ENCODE peak calls at places on chromosomes 1 and 21, in six cellular contexts. K is heart right ventricle, V is transverse colon, Y is Caco-2, S is ovary, H is mammary epithelial cell. C is an unnamed sample.
A peak's percentile ranks its signal among the peaks of the same experiment; 100 is the strongest.

GRCh38 chr21:38742580-38743260 is 63.0 kb upstream of the ETS2 start:
- DNase-seq in S (no peak), H (no peak), V (no peak), K (no peak), Y (no peak), C (no peak)

GRCh38 chr1:91173379-91173890 is 151.6 kb upstream of the ZNF644 start:
- DNase-seq in S (no peak), K (no peak), Y (no peak), H (no peak), V (no peak), C (no peak)

GRCh38 chr1:204072951-204073836 is at the start of gene SOX13:
- DNase-seq in K (peak; percentile 90), V (peak; percentile 92), H (peak; percentile 89), S (peak; percentile 89), Y (peak; percentile 86), C (peak; percentile 88)

GRCh38 chr1:40014812-40015594 is 25.5 kb upstream of the CAP1 start:
- DNase-seq in Y (no peak), H (peak; percentile 95), S (no peak), K (no peak), V (no peak), C (no peak)

GRCh38 chr1:7922301-7922700 is 18.3 kb downstream of the TNFRSF9 start:
- DNase-seq in K (no peak), Y (no peak), H (no peak), S (no peak), V (no peak), C (no peak)

GRCh38 chr1:171127481-171127880 is 36.8 kb downstream of the FMO3 start:
- DNase-seq in Y (no peak), H (peak; percentile 9), S (no peak), V (no peak), K (no peak), C (no peak)

GRCh38 chr1:234962340-234962989 is 166.2 kb downstream of the TOMM20 start:
- DNase-seq in H (peak; percentile 20), V (no peak), Y (no peak), K (peak; percentile 64), S (peak; percentile 47), C (peak; percentile 85)

GRCh38 chr1:116287341-116288200 is 85.5 kb upstream of the ATP1A1 start:
- DNase-seq in V (no peak), K (no peak), S (no peak), Y (no peak), H (no peak), C (no peak)

DNA sequence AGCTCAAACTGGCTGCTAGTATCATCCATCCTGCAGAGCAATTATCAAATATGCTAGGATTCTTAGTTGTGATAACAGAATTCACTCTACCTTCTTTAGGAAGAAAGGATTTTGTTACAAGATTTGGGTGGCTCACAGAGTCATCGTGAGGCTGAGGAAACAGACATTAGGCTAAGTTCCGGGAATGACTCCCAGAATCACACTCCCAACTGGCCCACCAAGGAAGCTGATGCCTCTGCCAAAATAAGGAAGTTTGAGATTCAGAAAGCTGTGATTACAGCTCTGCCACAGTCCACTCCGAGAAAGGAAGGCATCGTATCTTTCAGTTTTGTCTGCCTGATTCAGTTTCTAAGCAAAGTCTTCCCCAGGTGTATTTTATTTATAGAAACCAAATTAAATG is 50.6 kb upstream of the LYPLAL1 start:
- DNase-seq in Y (no peak), K (peak; percentile 18), V (no peak), S (peak; percentile 40), H (no peak), C (no peak)
- H3K4me1 ChIP-seq in Y (no peaks in the 10 kb centered on the region), K (no peaks in the 10 kb centered on the region), V (no peaks in the 10 kb centered on the region), S (peaks cover 6% of the 10 kb centered on the region), H (no peaks in the 10 kb centered on the region), C (peaks cover 10% of the 10 kb centered on the region)

DNA sequence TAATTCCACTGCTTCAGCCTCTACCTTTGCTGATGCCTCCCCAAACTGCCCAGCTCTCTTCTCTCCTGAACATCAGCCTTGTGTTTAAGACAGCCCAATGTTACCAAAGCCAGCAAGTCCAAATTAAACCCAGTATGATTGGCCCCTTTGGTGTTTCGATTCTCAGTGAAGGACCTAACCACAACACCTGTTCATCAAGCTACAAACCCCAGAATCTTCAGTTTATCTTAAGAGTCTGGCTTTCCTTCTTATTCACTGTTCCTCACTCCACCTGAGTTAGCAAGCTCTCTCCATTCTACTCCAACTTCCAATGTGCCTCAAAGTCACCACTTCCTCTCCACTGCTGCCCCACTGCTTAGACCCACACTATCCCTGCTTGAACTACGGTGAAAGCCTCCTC is 25.5 kb upstream of the ITPKB start:
- DNase-seq in Y (no peak), S (no peak), V (no peak), K (no peak), H (no peak), C (no peak)
- TF ChIP-seq CTCF in Y (no peak), S (no peak), V (no peak), K (no peak), H (no peak), C (no peak)

DNA sequence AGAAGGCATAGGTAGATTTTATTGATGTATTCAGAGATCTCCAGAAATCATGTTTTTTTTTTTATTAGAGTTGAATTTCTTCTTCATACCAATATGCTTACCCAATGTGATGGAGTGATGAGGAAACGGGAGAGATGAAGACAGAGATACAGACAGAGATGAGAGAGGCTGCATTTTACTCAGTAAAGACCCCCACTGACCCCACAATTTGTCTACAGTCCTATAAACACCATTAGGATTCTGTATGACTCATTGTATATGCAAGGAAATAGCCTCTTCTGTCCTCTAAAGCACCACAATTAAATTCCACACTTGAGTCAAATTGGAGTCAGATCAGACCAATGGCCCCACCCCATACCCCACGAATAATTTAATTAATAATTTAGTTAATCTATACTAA is 44.0 kb downstream of the RUNX1 start:
- DNase-seq in Y (no peak), H (no peak), K (no peak), V (no peak), S (no peak), C (no peak)
- H3K4me1 ChIP-seq in Y (no peaks in the 10 kb centered on the region), H (peaks cover 2% of the 10 kb centered on the region), K (no peaks in the 10 kb centered on the region), V (peaks cover 5% of the 10 kb centered on the region), S (no peaks in the 10 kb centered on the region), C (no peaks in the 10 kb centered on the region)

DNA sequence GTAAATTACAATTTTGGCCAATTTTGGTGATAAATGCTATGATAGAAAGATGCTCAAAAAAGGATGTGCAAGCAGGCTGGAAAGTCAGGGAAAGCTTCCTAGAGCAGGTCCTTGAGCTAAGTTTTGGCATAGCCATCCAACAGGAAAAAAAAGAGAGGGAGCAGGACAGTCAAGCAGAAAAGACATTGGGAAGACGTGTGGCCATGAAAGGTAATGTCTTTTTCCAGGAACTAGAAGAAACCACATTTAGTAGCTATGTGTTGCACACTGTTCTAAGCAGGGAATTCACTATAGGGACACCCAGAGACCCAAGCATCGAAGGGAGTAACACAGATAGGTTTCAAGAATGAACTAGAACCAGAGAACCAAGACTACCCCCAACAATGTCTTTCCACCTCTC is 96.9 kb upstream of the DAB1 start:
- DNase-seq in H (no peak), K (no peak), S (no peak), Y (no peak), V (no peak), C (no peak)
- TF ChIP-seq CTCF in H (no peak), K (no peak), S (no peak), Y (no peak), V (no peak), C (no peak)